ENCODE peak calls at places on chromosomes 6 and 20, in seven cellular contexts. F is HFFc6, U is Calu3, V is cardiac muscle cell, G is stomach, I is mesothelial cell of epicardium, S is astrocyte of the spinal cord. H is an unnamed sample.

GRCh38 chr20:17609978-17610377 is 40.1 kb downstream of the DSTN start:
- DNase-seq in F (no peak), U (no peak), V (no peak), G (no peak), I (no peak), S (no peak), H (no peak)

GRCh38 chr6:13045676-13046075 is 282.7 kb downstream of the TBC1D7 start:
- DNase-seq in F (no peak), U (no peak), V (no peak), G (no peak), I (no peak), S (no peak), H (no peak)

GRCh38 chr6:45650527-45651135 is 272.9 kb upstream of the SUPT3H start:
- DNase-seq in F (peak; percentile 85), U (no peak), V (peak; percentile 66), G (no peak), I (no peak), S (peak; percentile 96), H (no peak)

GRCh38 chr20:58461899-58462298 is 53.3 kb downstream of the APCDD1L start:
- DNase-seq in F (no peak), U (no peak), V (no peak), G (no peak), I (no peak), S (peak; percentile 52), H (no peak)

GRCh38 chr6:121732641-121733040 is 297.2 kb downstream of the GJA1 start:
- DNase-seq in F (no peak), U (no peak), V (peak; percentile 42), G (no peak), I (no peak), S (peak; percentile 72), H (no peak)

GRCh38 chr20:33584976-33585375 is 77.2 kb upstream of the C20orf144 start:
- DNase-seq in F (no peak), U (no peak), V (no peak), G (no peak), I (no peak), S (no peak), H (no peak)

GRCh38 chr6:144346719-144347446 is 61.7 kb downstream of the UTRN start:
- DNase-seq in F (peak; percentile 57), U (peak; percentile 26), V (peak; percentile 72), G (no peak), I (no peak), S (peak; percentile 72), H (no peak)

GRCh38 chr6:85641916-85642773 is 541 bp downstream of the SYNCRIP start:
- DNase-seq in F (peak; percentile 36), U (peak; percentile 54), V (peak; percentile 57), G (peak; percentile 48), I (peak; percentile 62), S (peak; percentile 37), H (peak; percentile 39)

GRCh38 chr6:158609455-158610155 is 34.9 kb downstream of the DYNLT1 start:
- DNase-seq in F (no peak), U (no peak), V (no peak), G (no peak), I (no peak), S (no peak), H (no peak)

GRCh38 chr6:111925296-111925695 is 52.0 kb upstream of the FYN start:
- DNase-seq in F (peak; percentile 72), U (no peak), V (peak; percentile 62), G (no peak), I (no peak), S (peak; percentile 70), H (no peak)

GRCh38 chr20:13810446-13810845 is 25.6 kb downstream of the NDUFAF5 start:
- DNase-seq in F (no peak), U (no peak), V (no peak), G (no peak), I (no peak), S (no peak), H (no peak)

GRCh38 chr20:37228656-37229055 is 33.0 kb downstream of the GHRH start:
- DNase-seq in F (no peak), U (no peak), V (no peak), G (no peak), I (no peak), S (no peak), H (no peak)

GRCh38 chr6:98831057-98832031 is 3.0 kb upstream of the POU3F2 start:
- DNase-seq in F (no peak), U (no peak), V (no peak), G (no peak), I (no peak), S (no peak), H (no peak)

GRCh38 chr20:17854307-17854903 is 114.2 kb downstream of the SNX5 start:
- DNase-seq in F (no peak), U (no peak), V (peak; percentile 69), G (peak; percentile 79), I (no peak), S (peak; percentile 45), H (peak; percentile 40)

GRCh38 chr20:53162251-53162835 is 190.2 kb downstream of the TSHZ2 start:
- DNase-seq in F (peak; percentile 5), U (peak; percentile 60), V (peak; percentile 59), G (no peak), I (peak; percentile 49), S (peak; percentile 72), H (peak; percentile 15)

GRCh38 chr6:3424185-3424927 is 32.5 kb downstream of the SLC22A23 start:
- DNase-seq in F (no peak), U (no peak), V (no peak), G (no peak), I (no peak), S (no peak), H (no peak)

GRCh38 chr6:27312146-27312949 is at the start of gene POM121L2:
- DNase-seq in F (peak; percentile 29), U (peak; percentile 84), V (peak; percentile 59), G (peak; percentile 80), I (peak; percentile 76), S (peak; percentile 28), H (peak; percentile 84)

DNA sequence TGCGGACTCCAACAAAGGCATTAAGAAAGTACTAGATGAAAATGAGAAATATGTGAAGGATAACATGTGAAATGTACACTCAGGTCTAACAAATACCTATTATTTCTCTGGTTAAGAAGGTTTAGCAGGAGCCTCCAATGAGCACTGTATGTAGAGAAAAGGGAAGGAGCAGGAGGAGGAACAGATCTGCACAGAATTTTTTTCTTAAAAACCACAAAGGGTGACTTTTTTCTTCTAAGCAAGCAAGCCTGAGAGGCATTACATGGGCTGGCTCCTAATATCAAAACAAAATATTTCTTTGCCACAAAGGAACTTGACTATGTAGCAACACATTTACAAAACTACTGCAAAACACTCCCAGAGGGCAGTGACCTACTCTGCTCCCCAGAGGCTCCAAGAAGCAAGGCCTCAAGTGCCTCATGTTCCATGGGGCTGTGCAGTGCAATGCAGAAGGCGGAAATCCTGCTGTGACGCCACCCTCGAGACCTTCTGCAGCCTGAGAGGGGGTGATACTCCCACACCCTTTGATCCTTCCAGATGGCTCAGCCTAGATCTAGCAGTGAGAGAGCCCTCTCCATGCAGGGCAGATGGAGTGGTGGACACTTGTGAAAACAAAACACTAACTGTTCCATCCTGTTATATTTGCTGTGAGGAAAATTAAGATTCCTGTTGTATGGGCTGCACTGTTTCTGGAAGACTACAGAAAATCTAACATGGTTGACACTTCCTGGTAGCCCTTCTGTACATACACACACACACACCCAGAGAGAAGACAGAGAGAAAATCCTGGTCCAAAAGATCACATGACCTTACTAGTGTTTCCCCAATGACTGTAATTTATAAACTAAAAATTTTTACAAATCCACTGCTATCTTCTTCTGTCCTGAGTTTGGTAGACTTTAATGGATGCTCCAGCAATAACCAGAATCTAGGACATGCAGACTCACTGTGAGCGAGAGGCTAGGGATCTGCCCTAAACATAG is 36.0 kb upstream of the SMIM29 start:
- DNase-seq in F (peak; percentile 13), U (no peak), V (peak; percentile 92), G (peak; percentile 29), I (no peak), S (peak; percentile 88), H (peak; percentile 59)
- TF ChIP-seq CTCF in F (no peak), U (no peak), V (no peak), G (no peak), I (no peak), S (no peak), H (peak; percentile 3)

GRCh38 chr6:20119446-20119845 is 92.8 kb downstream of the MBOAT1 start:
- DNase-seq in F (no peak), U (no peak), V (no peak), G (no peak), I (no peak), S (no peak), H (no peak)
- TF ChIP-seq CTCF in F (no peak), U (no peak), V (no peak), G (no peak), I (no peak), S (no peak), H (no peak)

DNA sequence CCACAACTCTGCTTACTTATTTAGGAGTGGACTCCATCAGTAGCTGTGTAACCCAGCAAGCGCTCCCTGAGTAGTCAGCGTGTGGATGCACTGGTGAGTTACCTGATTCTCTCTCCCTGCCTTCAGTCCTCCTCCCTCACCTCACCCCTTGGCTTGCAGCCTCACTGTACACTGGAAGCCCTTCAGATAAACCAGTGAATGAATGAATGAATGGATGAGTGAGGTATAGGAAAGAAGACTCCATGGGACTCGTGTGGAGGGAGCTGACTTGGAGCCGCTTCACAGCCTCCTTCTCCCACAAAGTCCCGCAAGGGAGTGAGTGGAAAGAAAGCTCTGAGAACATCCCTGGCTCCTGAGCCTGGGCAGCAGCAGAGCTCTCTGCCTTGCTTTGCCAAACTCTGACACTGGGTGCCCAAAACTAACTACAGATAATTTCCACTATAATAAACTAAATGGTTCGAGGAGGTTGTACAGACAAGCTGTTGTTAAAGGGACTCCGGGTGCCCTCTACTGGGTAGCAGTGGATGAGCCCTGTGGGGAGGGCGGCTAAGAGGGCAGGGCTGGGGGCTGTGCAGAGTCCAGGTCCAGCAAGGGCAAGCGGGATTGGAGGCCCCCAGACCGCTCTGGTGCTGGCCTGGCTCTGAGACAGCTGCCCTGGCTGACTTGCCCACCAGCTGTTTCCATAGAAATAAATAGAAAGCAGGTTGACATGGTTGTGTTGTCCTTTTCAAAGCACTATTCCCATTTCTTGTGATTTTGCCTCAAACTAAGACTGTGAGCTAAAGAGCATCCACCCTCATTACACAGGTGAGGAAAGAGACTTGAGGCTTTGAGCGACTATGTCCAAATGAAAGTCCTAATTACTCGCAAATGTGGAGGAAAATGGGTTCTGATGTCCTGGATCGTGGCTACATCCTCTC is 167.7 kb upstream of the CST7 start:
- DNase-seq in F (peak; percentile 41), U (peak; percentile 10), V (peak; percentile 43), G (no peak), I (no peak), S (peak; percentile 55), H (peak; percentile 79)
- TF ChIP-seq CTCF in F (peak; percentile 77), U (no peak), V (peak; percentile 61), G (peak; percentile 11), I (no peak), S (peak; percentile 85), H (peak; percentile 77)

GRCh38 chr6:148770408-148771211 is 23.8 kb downstream of the UST start:
- DNase-seq in F (no peak), U (no peak), V (no peak), G (no peak), I (no peak), S (no peak), H (no peak)
- TF ChIP-seq CTCF in F (no peak), U (no peak), V (no peak), G (no peak), I (no peak), S (no peak), H (no peak)

GRCh38 chr20:9503530-9504251 is 10.7 kb upstream of the LAMP5 start:
- DNase-seq in F (no peak), U (no peak), V (peak; percentile 5), G (no peak), I (no peak), S (peak; percentile 84), H (no peak)
- TF ChIP-seq CTCF in F (peak; percentile 27), U (no peak), V (no peak), G (no peak), I (no peak), S (peak; percentile 23), H (peak; percentile 29)

GRCh38 chr6:50815436-50816114 is 3.1 kb upstream of the TFAP2B start:
- DNase-seq in F (peak; percentile 15), U (no peak), V (peak; percentile 22), G (no peak), I (no peak), S (peak; percentile 19), H (no peak)
- TF ChIP-seq CTCF in F (peak; percentile 50), U (peak; percentile 30), V (peak; percentile 44), G (no peak), I (no peak), S (peak; percentile 51), H (peak; percentile 22)